ENCODE peak calls at places on chromosomes 6 and 20, in eight cellular contexts. H is transverse colon; U is fibroblast of lung; T is psoas muscle; Y is cardiac muscle cell; P is BE2C; E is CD4-positive, alpha-beta memory T cell; A is small intestine. Q is an unnamed sample.
A peak's percentile ranks its signal among the peaks of the same experiment; 100 is the strongest.

GRCh38 chr6:16438677-16439615 is 200.6 kb downstream of the GMPR start:
- DNase-seq in Y (peak; percentile 15), H (no peak), U (peak; percentile 75), P (no peak), A (no peak), T (no peak), E (no peak), Q (peak; percentile 25)

GRCh38 chr6:21537660-21538059 is 55.9 kb upstream of the SOX4 start:
- DNase-seq in A (peak; percentile 80), U (no peak), T (no peak), H (peak; percentile 61), P (peak; percentile 28), Y (no peak), E (no peak), Q (no peak)

GRCh38 chr6:31121131-31121790 is 1.0 kb upstream of the CDSN start:
- DNase-seq in P (no peak), A (peak; percentile 40), Y (no peak), T (no peak), U (no peak), H (no peak), E (no peak), Q (no peak)

GRCh38 chr6:109526905-109527628 is 44.0 kb upstream of the ZBTB24 start:
- DNase-seq in T (no peak), E (peak; percentile 64), Y (peak; percentile 81), A (peak; percentile 70), U (peak; percentile 77), P (peak; percentile 63), H (peak; percentile 22), Q (no peak)

GRCh38 chr20:19876828-19877227 is 118.8 kb downstream of the RIN2 start:
- DNase-seq in U (no peak), H (no peak), Y (peak; percentile 12), E (no peak), A (no peak), T (no peak), P (no peak), Q (no peak)

GRCh38 chr6:52415917-52416628 is 4.1 kb upstream of the EFHC1 start:
- DNase-seq in P (no peak), U (peak; percentile 56), H (no peak), E (no peak), T (no peak), Y (no peak), A (peak; percentile 44), Q (no peak)

GRCh38 chr20:2626853-2627541 is 25.4 kb upstream of the NOP56 start:
- DNase-seq in Y (no peak), P (peak; percentile 10), A (peak; percentile 93), E (no peak), H (peak; percentile 74), U (peak; percentile 54), T (no peak), Q (no peak)

GRCh38 chr6:153150767-153151440 is 19.8 kb upstream of the RGS17 start:
- DNase-seq in T (no peak), P (peak; percentile 78), H (no peak), U (no peak), A (peak; percentile 3), E (no peak), Y (no peak), Q (no peak)

GRCh38 chr6:64266351-64266821 is 630.8 kb downstream of the PHF3 start:
- DNase-seq in T (no peak), U (no peak), Y (no peak), A (no peak), E (no peak), H (no peak), P (no peak), Q (no peak)

GRCh38 chr6:87917861-87918260 is 129.8 kb upstream of the SPACA1 start:
- DNase-seq in E (no peak), T (no peak), U (no peak), P (no peak), Y (no peak), A (no peak), H (no peak), Q (no peak)

GRCh38 chr20:12482661-12483060 is 526.1 kb upstream of the SPTLC3 start:
- DNase-seq in U (peak; percentile 13), P (no peak), Y (no peak), E (no peak), H (no peak), T (no peak), A (no peak), Q (no peak)

GRCh38 chr20:6026051-6026450 is 27.8 kb downstream of the LRRN4 start:
- DNase-seq in P (no peak), A (no peak), U (peak; percentile 56), E (no peak), Y (no peak), H (no peak), T (no peak), Q (no peak)

GRCh38 chr20:41135187-41135887 is 2.0 kb upstream of the PLCG1 start:
- DNase-seq in T (no peak), Y (peak; percentile 70), P (peak; percentile 48), A (peak; percentile 63), H (peak; percentile 60), U (no peak), E (peak; percentile 62), Q (no peak)

GRCh38 chr6:107822154-107823046 is 1.7 kb downstream of the SCML4 start:
- DNase-seq in A (peak; percentile 75), U (no peak), T (no peak), Y (no peak), P (no peak), E (peak; percentile 77), H (peak; percentile 26), Q (no peak)

GRCh38 chr6:41200296-41200900 is 551 bp downstream of the TREML2 start:
- DNase-seq in H (peak; percentile 29), Y (no peak), T (no peak), A (peak; percentile 22), E (peak; percentile 62), U (peak; percentile 27), P (no peak), Q (no peak)

GRCh38 chr6:56758120-56758519 is 115.4 kb upstream of the DST start:
- DNase-seq in T (no peak), A (no peak), Y (no peak), U (no peak), H (no peak), P (no peak), E (no peak), Q (no peak)

GRCh38 chr6:33962186-33962585 is 158.4 kb upstream of the MLN start:
- DNase-seq in A (no peak), H (no peak), P (no peak), E (no peak), T (no peak), Y (no peak), U (peak; percentile 15), Q (no peak)

GRCh38 chr20:63783970-63784369 is 44.4 kb downstream of the SLC2A4RG start:
- DNase-seq in E (no peak), H (no peak), U (no peak), Y (no peak), A (no peak), P (no peak), T (no peak), Q (no peak)

GRCh38 chr6:131029661-131030297 is 33.3 kb downstream of the EPB41L2 start:
- DNase-seq in E (no peak), U (peak; percentile 67), A (no peak), P (no peak), H (no peak), T (no peak), Y (peak; percentile 12), Q (no peak)

DNA sequence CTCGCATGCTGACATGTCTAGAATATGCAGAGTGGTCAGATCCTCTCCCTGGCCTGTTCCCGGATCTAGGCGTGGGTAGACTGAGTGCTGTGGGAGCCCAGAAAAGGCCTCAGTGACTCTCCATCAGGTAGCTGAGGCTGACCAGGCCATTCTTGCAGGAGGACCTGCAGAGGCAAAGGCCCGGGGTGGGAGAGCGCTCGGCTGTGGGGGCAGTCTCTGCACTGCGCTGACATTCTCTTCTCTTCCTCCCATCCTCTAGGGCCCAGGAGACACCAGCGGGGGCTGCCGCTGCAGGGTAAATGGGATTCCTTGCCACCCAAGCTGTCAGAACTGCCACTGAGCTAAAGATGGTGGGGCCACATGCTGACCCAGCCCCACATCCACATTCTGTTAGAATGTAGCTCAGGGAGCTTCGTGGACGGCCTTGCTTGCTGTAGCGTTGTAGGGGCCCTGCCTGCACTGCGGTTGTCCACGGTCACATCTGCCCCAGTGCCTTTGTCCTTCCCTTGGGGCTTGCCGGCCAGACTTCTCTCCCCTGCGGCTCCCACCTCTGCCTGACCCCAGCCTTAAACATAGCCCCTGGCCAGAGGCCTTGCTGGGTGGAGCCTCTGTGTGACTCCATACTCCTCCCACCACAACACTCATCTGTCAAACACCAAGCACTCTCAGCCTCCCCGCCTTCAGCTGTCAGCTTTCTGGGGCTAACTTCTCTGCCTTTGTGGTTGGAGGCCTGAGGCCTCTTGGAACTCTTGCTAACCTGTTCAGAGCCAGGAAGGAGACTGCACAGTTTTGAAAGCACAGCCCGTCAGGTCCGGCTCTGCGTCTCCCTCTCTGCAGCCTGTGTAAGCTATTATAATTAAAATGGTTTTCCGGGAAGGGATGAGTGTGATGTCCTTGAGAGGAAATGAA is 22.2 kb downstream of the RBCK1 start:
- DNase-seq in T (no peak), U (peak; percentile 32), A (no peak), Y (peak; percentile 61), H (no peak), P (no peak), E (no peak), Q (no peak)
- H3K4me3 ChIP-seq in T (no peak overlapping the region), U (no peak overlapping the region), A (no peak overlapping the region), Y (no peak overlapping the region), H (no peak overlapping the region), P (no peak overlapping the region), E (no peak overlapping the region), Q (no peak overlapping the region)

DNA sequence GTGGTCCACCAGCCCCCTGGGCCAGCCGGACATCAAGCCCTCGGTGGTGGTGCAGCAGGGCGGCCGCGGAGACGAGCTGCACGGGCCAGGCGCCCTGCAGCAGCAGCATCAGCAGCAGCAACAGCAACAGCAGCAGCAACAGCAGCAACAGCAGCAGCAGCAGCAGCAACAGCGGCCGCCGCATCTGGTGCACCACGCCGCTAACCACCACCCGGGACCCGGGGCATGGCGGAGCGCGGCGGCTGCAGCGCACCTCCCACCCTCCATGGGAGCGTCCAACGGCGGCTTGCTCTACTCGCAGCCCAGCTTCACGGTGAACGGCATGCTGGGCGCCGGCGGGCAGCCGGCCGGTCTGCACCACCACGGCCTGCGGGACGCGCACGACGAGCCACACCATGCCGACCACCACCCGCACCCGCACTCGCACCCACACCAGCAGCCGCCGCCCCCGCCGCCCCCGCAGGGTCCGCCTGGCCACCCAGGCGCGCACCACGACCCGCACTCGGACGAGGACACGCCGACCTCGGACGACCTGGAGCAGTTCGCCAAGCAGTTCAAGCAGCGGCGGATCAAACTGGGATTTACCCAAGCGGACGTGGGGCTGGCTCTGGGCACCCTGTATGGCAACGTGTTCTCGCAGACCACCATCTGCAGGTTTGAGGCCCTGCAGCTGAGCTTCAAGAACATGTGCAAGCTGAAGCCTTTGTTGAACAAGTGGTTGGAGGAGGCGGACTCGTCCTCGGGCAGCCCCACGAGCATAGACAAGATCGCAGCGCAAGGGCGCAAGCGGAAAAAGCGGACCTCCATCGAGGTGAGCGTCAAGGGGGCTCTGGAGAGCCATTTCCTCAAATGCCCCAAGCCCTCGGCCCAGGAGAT is 1.0 kb downstream of the POU3F2 start:
- DNase-seq in H (no peak), E (no peak), T (no peak), A (no peak), Y (peak; percentile 39), U (no peak), P (peak; percentile 42), Q (no peak)
- H3K4me1 ChIP-seq in H (peaks cover 24% of the 10 kb centered on the region), E (peaks cover 52% of the 10 kb centered on the region), T (peaks cover 21% of the 10 kb centered on the region), A (no peaks in the 10 kb centered on the region), Y (peaks cover 17% of the 10 kb centered on the region), U (peaks cover 6% of the 10 kb centered on the region), P (no peaks in the 10 kb centered on the region), Q (peaks cover 39% of the 10 kb centered on the region)

GRCh38 chr6:37017606-37018005 is 12.2 kb downstream of the FGD2 start:
- DNase-seq in T (peak; percentile 52), A (no peak), H (no peak), U (no peak), P (peak; percentile 32), E (no peak), Y (no peak), Q (no peak)
- H3K4me3 ChIP-seq in T (no peak overlapping the region), A (no peak overlapping the region), H (no peak overlapping the region), U (no peak overlapping the region), P (no peak overlapping the region), E (no peak overlapping the region), Y (no peak overlapping the region), Q (no peak overlapping the region)

GRCh38 chr6:18342223-18342622 is 44.9 kb upstream of the RNF144B start:
- DNase-seq in H (no peak), U (no peak), A (no peak), T (no peak), P (no peak), Y (no peak), E (no peak), Q (no peak)
- H3K4me1 ChIP-seq in H (no peaks in the 10 kb centered on the region), U (no peaks in the 10 kb centered on the region), A (no peaks in the 10 kb centered on the region), T (peaks cover 34% of the 10 kb centered on the region), P (no peaks in the 10 kb centered on the region), Y (no peaks in the 10 kb centered on the region), E (no peaks in the 10 kb centered on the region), Q (peaks cover 3% of the 10 kb centered on the region)

Q was measured in heart right ventricle.